ENCODE peak calls at places on chromosomes 4 and X, in nine cellular contexts. One of them, this sample, is unnamed.

GRCh38 chr4:10095296-10095991 is 21.2 kb downstream of the WDR1 start:
- DNase-seq in fibroblast of lung: no peak
- DNase-seq in colonic mucosa: no peak
- DNase-seq in adipocyte: no peak
- DNase-seq in Karpas-422: no peak
- DNase-seq in neuronal stem cell: no peak
- DNase-seq in neural progenitor cell: no peak
- DNase-seq in mammary epithelial cell: no peak
- DNase-seq in IMR-90: no peak
- DNase-seq in this sample: peak; percentile 29

GRCh38 chrX:26783512-26784225 is 567.7 kb downstream of the MAGEB5 start:
- DNase-seq in fibroblast of lung: peak; percentile 2
- DNase-seq in colonic mucosa: peak; percentile 19
- DNase-seq in adipocyte: peak; percentile 20
- DNase-seq in Karpas-422: peak; percentile 92
- DNase-seq in neuronal stem cell: peak; percentile 0
- DNase-seq in neural progenitor cell: peak; percentile 68
- DNase-seq in mammary epithelial cell: peak; percentile 5
- DNase-seq in IMR-90: peak; percentile 11
- DNase-seq in this sample: peak; percentile 25

GRCh38 chr4:108926058-108926457 is 163.2 kb upstream of the ETNPPL start:
- DNase-seq in fibroblast of lung: peak; percentile 14
- DNase-seq in colonic mucosa: no peak
- DNase-seq in adipocyte: peak; percentile 22
- DNase-seq in Karpas-422: no peak
- DNase-seq in neuronal stem cell: no peak
- DNase-seq in neural progenitor cell: no peak
- DNase-seq in mammary epithelial cell: no peak
- DNase-seq in IMR-90: peak; percentile 41
- DNase-seq in this sample: no peak

GRCh38 chrX:154541896-154542722 is 4.5 kb downstream of the G6PD start:
- DNase-seq in fibroblast of lung: peak; percentile 88
- DNase-seq in colonic mucosa: peak; percentile 57
- DNase-seq in adipocyte: peak; percentile 89
- DNase-seq in Karpas-422: peak; percentile 51
- DNase-seq in neuronal stem cell: no peak
- DNase-seq in neural progenitor cell: no peak
- DNase-seq in mammary epithelial cell: peak; percentile 84
- DNase-seq in IMR-90: peak; percentile 94
- DNase-seq in this sample: peak; percentile 96

GRCh38 chrX:56782791-56783449 is 53.9 kb downstream of the NBDY start:
- DNase-seq in fibroblast of lung: no peak
- DNase-seq in colonic mucosa: peak; percentile 34
- DNase-seq in adipocyte: no peak
- DNase-seq in Karpas-422: no peak
- DNase-seq in neuronal stem cell: no peak
- DNase-seq in neural progenitor cell: no peak
- DNase-seq in mammary epithelial cell: no peak
- DNase-seq in IMR-90: no peak
- DNase-seq in this sample: no peak

GRCh38 chrX:101025126-101025525 is 26.8 kb downstream of the TRMT2B start:
- DNase-seq in fibroblast of lung: peak; percentile 6
- DNase-seq in colonic mucosa: no peak
- DNase-seq in adipocyte: no peak
- DNase-seq in Karpas-422: no peak
- DNase-seq in neuronal stem cell: no peak
- DNase-seq in neural progenitor cell: no peak
- DNase-seq in mammary epithelial cell: no peak
- DNase-seq in IMR-90: peak; percentile 58
- DNase-seq in this sample: peak; percentile 13

GRCh38 chr4:165760182-165760581 is 112.9 kb upstream of the TLL1 start:
- DNase-seq in fibroblast of lung: no peak
- DNase-seq in colonic mucosa: no peak
- DNase-seq in adipocyte: no peak
- DNase-seq in Karpas-422: no peak
- DNase-seq in neuronal stem cell: no peak
- DNase-seq in neural progenitor cell: no peak
- DNase-seq in mammary epithelial cell: no peak
- DNase-seq in IMR-90: no peak
- DNase-seq in this sample: no peak

GRCh38 chrX:100449696-100450606 is 39.9 kb upstream of the PCDH19 start:
- DNase-seq in fibroblast of lung: no peak
- DNase-seq in colonic mucosa: peak; percentile 20
- DNase-seq in adipocyte: no peak
- DNase-seq in Karpas-422: no peak
- DNase-seq in neuronal stem cell: no peak
- DNase-seq in neural progenitor cell: no peak
- DNase-seq in mammary epithelial cell: no peak
- DNase-seq in IMR-90: no peak
- DNase-seq in this sample: peak; percentile 22

GRCh38 chr4:121792966-121793365 is 8.2 kb upstream of the EXOSC9 start:
- DNase-seq in fibroblast of lung: no peak
- DNase-seq in colonic mucosa: no peak
- DNase-seq in adipocyte: no peak
- DNase-seq in Karpas-422: no peak
- DNase-seq in neuronal stem cell: no peak
- DNase-seq in neural progenitor cell: no peak
- DNase-seq in mammary epithelial cell: peak; percentile 64
- DNase-seq in IMR-90: no peak
- DNase-seq in this sample: peak; percentile 17

GRCh38 chr4:121794505-121795192 is 6.5 kb upstream of the EXOSC9 start:
- DNase-seq in fibroblast of lung: peak; percentile 41
- DNase-seq in colonic mucosa: no peak
- DNase-seq in adipocyte: no peak
- DNase-seq in Karpas-422: no peak
- DNase-seq in neuronal stem cell: no peak
- DNase-seq in neural progenitor cell: no peak
- DNase-seq in mammary epithelial cell: no peak
- DNase-seq in IMR-90: no peak
- DNase-seq in this sample: no peak

GRCh38 chr4:121799888-121800501 is 1.1 kb upstream of the EXOSC9 start:
- DNase-seq in fibroblast of lung: no peak
- DNase-seq in colonic mucosa: no peak
- DNase-seq in adipocyte: no peak
- DNase-seq in Karpas-422: no peak
- DNase-seq in neuronal stem cell: no peak
- DNase-seq in neural progenitor cell: no peak
- DNase-seq in mammary epithelial cell: no peak
- DNase-seq in IMR-90: no peak
- DNase-seq in this sample: no peak

GRCh38 chr4:121799208-121799823 is 1.8 kb upstream of the EXOSC9 start:
- DNase-seq in fibroblast of lung: no peak
- DNase-seq in colonic mucosa: no peak
- DNase-seq in adipocyte: no peak
- DNase-seq in Karpas-422: no peak
- DNase-seq in neuronal stem cell: no peak
- DNase-seq in neural progenitor cell: no peak
- DNase-seq in mammary epithelial cell: no peak
- DNase-seq in IMR-90: no peak
- DNase-seq in this sample: no peak

DNA sequence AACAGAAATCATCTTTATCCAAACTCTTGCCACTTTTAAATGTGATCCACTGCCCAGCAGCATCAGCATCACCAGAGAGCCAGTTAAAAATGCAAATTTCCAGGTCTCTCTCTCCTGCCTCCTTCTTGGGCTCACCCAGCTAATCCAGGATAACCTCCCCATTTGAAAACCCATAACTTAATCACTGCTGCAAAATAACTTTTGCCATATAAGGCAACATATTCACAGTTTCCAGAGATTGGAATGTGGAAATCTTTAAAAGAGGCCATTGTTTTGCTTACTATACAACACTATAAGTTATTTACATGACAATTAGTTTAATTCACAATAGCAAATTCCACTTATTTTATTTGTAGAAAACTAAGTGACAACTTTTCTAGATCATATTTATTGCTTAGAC is 4.8 kb upstream of the EXOSC9 start:
- DNase-seq in fibroblast of lung: no peak
- DNase-seq in colonic mucosa: no peak
- DNase-seq in adipocyte: no peak
- DNase-seq in Karpas-422: no peak
- DNase-seq in neuronal stem cell: no peak
- DNase-seq in neural progenitor cell: no peak
- DNase-seq in mammary epithelial cell: no peak
- DNase-seq in IMR-90: no peak
- DNase-seq in this sample: no peak
- H3K9ac ChIP-seq in fibroblast of lung: no peak overlapping the region
- H3K9ac ChIP-seq in colonic mucosa: no peak overlapping the region
- H3K9ac ChIP-seq in adipocyte: no peak overlapping the region
- H3K9ac ChIP-seq in Karpas-422: no peak overlapping the region
- H3K9ac ChIP-seq in neuronal stem cell: no peak overlapping the region
- H3K9ac ChIP-seq in neural progenitor cell: no peak overlapping the region
- H3K9ac ChIP-seq in mammary epithelial cell: no peak overlapping the region
- H3K9ac ChIP-seq in IMR-90: peak overlapping the region; percentile 6
- H3K9ac ChIP-seq in this sample: no peak overlapping the region

GRCh38 chr4:74108457-74109115 is 9.6 kb upstream of the CXCL2 start:
- DNase-seq in fibroblast of lung: no peak
- DNase-seq in colonic mucosa: no peak
- DNase-seq in adipocyte: no peak
- DNase-seq in Karpas-422: no peak
- DNase-seq in neuronal stem cell: no peak
- DNase-seq in neural progenitor cell: no peak
- DNase-seq in mammary epithelial cell: no peak
- DNase-seq in IMR-90: no peak
- DNase-seq in this sample: no peak

GRCh38 chr4:74109894-74110605 is 11.1 kb upstream of the CXCL2 start:
- DNase-seq in fibroblast of lung: peak; percentile 98
- DNase-seq in colonic mucosa: no peak
- DNase-seq in adipocyte: peak; percentile 75
- DNase-seq in Karpas-422: no peak
- DNase-seq in neuronal stem cell: no peak
- DNase-seq in neural progenitor cell: no peak
- DNase-seq in mammary epithelial cell: peak; percentile 92
- DNase-seq in IMR-90: peak; percentile 93
- DNase-seq in this sample: peak; percentile 96

GRCh38 chr4:74111576-74111975 is 12.6 kb upstream of the CXCL2 start:
- DNase-seq in fibroblast of lung: no peak
- DNase-seq in colonic mucosa: no peak
- DNase-seq in adipocyte: no peak
- DNase-seq in Karpas-422: no peak
- DNase-seq in neuronal stem cell: no peak
- DNase-seq in neural progenitor cell: no peak
- DNase-seq in mammary epithelial cell: no peak
- DNase-seq in IMR-90: no peak
- DNase-seq in this sample: no peak

GRCh38 chr4:74110670-74111069 is 11.7 kb upstream of the CXCL2 start:
- DNase-seq in fibroblast of lung: no peak
- DNase-seq in colonic mucosa: no peak
- DNase-seq in adipocyte: no peak
- DNase-seq in Karpas-422: no peak
- DNase-seq in neuronal stem cell: no peak
- DNase-seq in neural progenitor cell: no peak
- DNase-seq in mammary epithelial cell: no peak
- DNase-seq in IMR-90: no peak
- DNase-seq in this sample: no peak

GRCh38 chr4:74109116-74109791 is 10.3 kb upstream of the CXCL2 start:
- DNase-seq in fibroblast of lung: peak; percentile 97
- DNase-seq in colonic mucosa: peak; percentile 56
- DNase-seq in adipocyte: peak; percentile 96
- DNase-seq in Karpas-422: no peak
- DNase-seq in neuronal stem cell: no peak
- DNase-seq in neural progenitor cell: peak; percentile 28
- DNase-seq in mammary epithelial cell: peak; percentile 98
- DNase-seq in IMR-90: peak; percentile 97
- DNase-seq in this sample: peak; percentile 99
- H3K9ac ChIP-seq in fibroblast of lung: no peak overlapping the region
- H3K9ac ChIP-seq in colonic mucosa: no peak overlapping the region
- H3K9ac ChIP-seq in adipocyte: peak overlapping the region; percentile 77
- H3K9ac ChIP-seq in Karpas-422: no peak overlapping the region
- H3K9ac ChIP-seq in neuronal stem cell: no peak overlapping the region
- H3K9ac ChIP-seq in neural progenitor cell: no peak overlapping the region
- H3K9ac ChIP-seq in mammary epithelial cell: peak overlapping the region; percentile 78
- H3K9ac ChIP-seq in IMR-90: no peak overlapping the region
- H3K9ac ChIP-seq in this sample: peak overlapping the region; percentile 85

GRCh38 chrX:21373637-21374162 is 518 bp upstream of the CNKSR2 start:
- DNase-seq in fibroblast of lung: no peak
- DNase-seq in colonic mucosa: peak; percentile 48
- DNase-seq in adipocyte: no peak
- DNase-seq in Karpas-422: no peak
- DNase-seq in neuronal stem cell: no peak
- DNase-seq in neural progenitor cell: peak; percentile 89
- DNase-seq in mammary epithelial cell: no peak
- DNase-seq in IMR-90: no peak
- DNase-seq in this sample: no peak

GRCh38 chrX:21373001-21373400 is 1.2 kb upstream of the CNKSR2 start:
- DNase-seq in fibroblast of lung: no peak
- DNase-seq in colonic mucosa: no peak
- DNase-seq in adipocyte: no peak
- DNase-seq in Karpas-422: no peak
- DNase-seq in neuronal stem cell: no peak
- DNase-seq in neural progenitor cell: no peak
- DNase-seq in mammary epithelial cell: no peak
- DNase-seq in IMR-90: no peak
- DNase-seq in this sample: no peak

GRCh38 chrX:21374994-21375794 is 976 bp downstream of the CNKSR2 start:
- DNase-seq in fibroblast of lung: no peak
- DNase-seq in colonic mucosa: no peak
- DNase-seq in adipocyte: no peak
- DNase-seq in Karpas-422: no peak
- DNase-seq in neuronal stem cell: peak; percentile 0
- DNase-seq in neural progenitor cell: peak; percentile 28
- DNase-seq in mammary epithelial cell: no peak
- DNase-seq in IMR-90: no peak
- DNase-seq in this sample: no peak

GRCh38 chrX:21375795-21376069 is 1.5 kb downstream of the CNKSR2 start:
- DNase-seq in fibroblast of lung: no peak
- DNase-seq in colonic mucosa: no peak
- DNase-seq in adipocyte: no peak
- DNase-seq in Karpas-422: no peak
- DNase-seq in neuronal stem cell: peak; percentile 14
- DNase-seq in neural progenitor cell: peak; percentile 64
- DNase-seq in mammary epithelial cell: no peak
- DNase-seq in IMR-90: no peak
- DNase-seq in this sample: no peak

DNA sequence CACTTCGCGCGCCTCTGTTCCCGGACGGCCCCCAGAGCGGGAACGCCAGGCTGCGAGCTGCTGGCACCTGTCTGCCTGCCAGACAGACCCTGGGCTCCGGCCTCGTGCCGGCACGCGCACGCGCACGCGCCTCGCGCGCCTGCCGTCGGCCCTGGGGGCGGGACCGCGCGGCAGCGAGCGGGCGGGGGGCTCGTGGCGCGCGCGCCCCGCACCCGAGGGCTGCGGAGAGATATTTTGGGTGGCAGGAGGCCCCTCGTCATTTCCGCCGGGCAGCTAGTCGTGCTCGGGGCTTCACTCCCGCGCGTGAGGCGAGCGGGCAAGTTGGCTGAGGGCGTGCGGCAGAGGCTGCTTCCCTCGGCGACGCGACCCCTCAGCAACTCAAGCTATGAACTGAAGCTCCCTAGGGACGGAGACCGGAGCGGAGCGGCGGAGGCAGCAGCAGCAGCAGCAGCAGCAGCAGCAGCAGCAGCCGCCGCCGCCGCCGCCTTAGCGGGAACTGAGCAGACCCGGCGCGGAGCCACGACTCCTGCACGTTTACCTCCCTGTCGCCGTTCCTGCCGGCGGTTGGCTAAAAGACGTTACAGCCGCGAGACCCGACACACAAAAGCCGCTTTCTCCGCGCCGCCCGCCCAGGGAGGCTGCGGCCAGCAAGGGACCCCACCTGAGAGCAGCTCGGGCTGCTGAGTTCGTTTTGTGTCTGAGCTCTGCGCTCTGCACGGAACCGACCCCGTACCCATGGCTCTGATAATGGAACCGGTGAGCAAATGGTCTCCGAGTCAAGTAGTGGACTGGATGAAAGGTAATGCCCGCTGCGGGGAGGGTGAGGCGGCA is at the start of gene CNKSR2:
- DNase-seq in fibroblast of lung: peak; percentile 30
- DNase-seq in colonic mucosa: no peak
- DNase-seq in adipocyte: peak; percentile 21
- DNase-seq in Karpas-422: no peak
- DNase-seq in neuronal stem cell: peak; percentile 79
- DNase-seq in neural progenitor cell: peak; percentile 80
- DNase-seq in mammary epithelial cell: peak; percentile 26
- DNase-seq in IMR-90: peak; percentile 3
- DNase-seq in this sample: peak; percentile 14
- H3K9ac ChIP-seq in fibroblast of lung: no peak within 1 kb of the TSS
- H3K9ac ChIP-seq in colonic mucosa: peak within 1 kb of the TSS; percentile 27
- H3K9ac ChIP-seq in adipocyte: peak within 1 kb of the TSS; percentile 77
- H3K9ac ChIP-seq in Karpas-422: no peak within 1 kb of the TSS
- H3K9ac ChIP-seq in neuronal stem cell: peak within 1 kb of the TSS; percentile 88
- H3K9ac ChIP-seq in neural progenitor cell: peak within 1 kb of the TSS; percentile 40
- H3K9ac ChIP-seq in mammary epithelial cell: peak within 1 kb of the TSS; percentile 1
- H3K9ac ChIP-seq in IMR-90: no peak within 1 kb of the TSS
- H3K9ac ChIP-seq in this sample: no peak within 1 kb of the TSS

DNA sequence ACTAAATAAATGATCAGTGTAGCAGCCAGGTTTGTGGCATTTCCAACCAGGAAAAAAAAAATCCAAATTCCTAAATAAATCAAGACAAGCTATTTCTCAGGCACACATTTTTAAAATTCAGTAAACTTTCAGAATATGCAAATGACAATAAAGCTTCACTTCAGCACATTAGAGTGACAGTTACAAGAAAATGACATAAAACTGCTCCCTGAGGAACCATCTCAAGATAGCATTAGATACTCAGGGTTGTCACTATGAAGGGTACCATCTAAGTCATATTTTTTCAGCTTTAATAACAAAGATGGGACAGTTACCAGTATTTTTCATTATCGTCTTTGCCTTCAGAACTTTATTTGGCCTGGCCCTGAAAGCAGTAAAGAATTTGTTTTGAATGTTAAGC is 411.3 kb upstream of the RASGEF1B start:
- DNase-seq in fibroblast of lung: no peak
- DNase-seq in colonic mucosa: no peak
- DNase-seq in adipocyte: no peak
- DNase-seq in Karpas-422: no peak
- DNase-seq in neuronal stem cell: no peak
- DNase-seq in neural progenitor cell: no peak
- DNase-seq in mammary epithelial cell: no peak
- DNase-seq in IMR-90: no peak
- DNase-seq in this sample: no peak
- H3K9ac ChIP-seq in fibroblast of lung: no peak overlapping the region
- H3K9ac ChIP-seq in colonic mucosa: no peak overlapping the region
- H3K9ac ChIP-seq in adipocyte: no peak overlapping the region
- H3K9ac ChIP-seq in Karpas-422: no peak overlapping the region
- H3K9ac ChIP-seq in neuronal stem cell: no peak overlapping the region
- H3K9ac ChIP-seq in neural progenitor cell: no peak overlapping the region
- H3K9ac ChIP-seq in mammary epithelial cell: no peak overlapping the region
- H3K9ac ChIP-seq in IMR-90: no peak overlapping the region
- H3K9ac ChIP-seq in this sample: no peak overlapping the region

This sample was measured in PC-3.